ENCODE peak calls at places on chromosome 9, in ten cellular contexts. J is transverse colon, X is SK-N-SH, Z is GM23338, S is HepG2, H is sigmoid colon, K is breast epithelium, B is upper lobe of left lung, M is stomach, L is GM12891. G is an unnamed sample.

GRCh38 chr9:75108571-75108970 is 20.3 kb downstream of the OSTF1 start:
- DNase-seq in J (peak; percentile 39), X (no peak), Z (no peak), S (no peak), H (peak; percentile 75), K (no peak), B (peak; percentile 79), M (peak; percentile 49), L (no peak), G (no peak)

GRCh38 chr9:35608221-35608620 is 3.2 kb downstream of the TESK1 start:
- DNase-seq in J (no peak), X (no peak), Z (no peak), S (no peak), H (no peak), K (no peak), B (no peak), M (no peak), L (no peak), G (no peak)

GRCh38 chr9:86298873-86299272 is 16.5 kb upstream of the ISCA1 start:
- DNase-seq in J (no peak), X (no peak), Z (no peak), S (no peak), H (no peak), K (no peak), B (no peak), M (no peak), L (no peak), G (no peak)

GRCh38 chr9:29208670-29209069 is 1635.4 kb upstream of the C9orf72 start:
- DNase-seq in J (no peak), X (no peak), Z (peak; percentile 6), S (no peak), H (no peak), K (no peak), B (no peak), M (no peak), L (no peak), G (no peak)

GRCh38 chr9:135589596-135590485 is 28.3 kb downstream of the PAEP start:
- DNase-seq in J (no peak), X (no peak), Z (no peak), S (no peak), H (peak; percentile 44), K (no peak), B (no peak), M (peak; percentile 19), L (no peak), G (no peak)

GRCh38 chr9:133505186-133505830 is 19.5 kb downstream of the MYMK start:
- DNase-seq in J (no peak), X (peak; percentile 36), Z (no peak), S (no peak), H (no peak), K (no peak), B (no peak), M (no peak), L (no peak), G (no peak)

GRCh38 chr9:12680341-12680740 is 12.8 kb upstream of the TYRP1 start:
- DNase-seq in J (no peak), X (no peak), Z (peak; percentile 67), S (no peak), H (no peak), K (no peak), B (no peak), M (no peak), L (no peak), G (no peak)

GRCh38 chr9:93601063-93601462 is 24.7 kb downstream of the PHF2 start:
- DNase-seq in J (no peak), X (no peak), Z (no peak), S (no peak), H (no peak), K (no peak), B (no peak), M (no peak), L (no peak), G (no peak)

GRCh38 chr9:33139421-33140228 is 27.5 kb downstream of the B4GALT1 start:
- DNase-seq in J (peak; percentile 62), X (no peak), Z (no peak), S (peak; percentile 88), H (peak; percentile 93), K (peak; percentile 39), B (peak; percentile 49), M (peak; percentile 35), L (no peak), G (no peak)

GRCh38 chr9:91837982-91838731 is 111.9 kb downstream of the ROR2 start:
- DNase-seq in J (peak; percentile 75), X (no peak), Z (no peak), S (no peak), H (peak; percentile 85), K (no peak), B (peak; percentile 78), M (peak; percentile 85), L (no peak), G (no peak)

GRCh38 chr9:15873573-15874177 is 320.8 kb downstream of the CCDC171 start:
- DNase-seq in J (no peak), X (peak; percentile 35), Z (peak; percentile 65), S (peak; percentile 33), H (no peak), K (no peak), B (no peak), M (no peak), L (no peak), G (peak; percentile 5)

GRCh38 chr9:98602839-98603238 is 105.9 kb downstream of the GABBR2 start:
- DNase-seq in J (no peak), X (no peak), Z (no peak), S (no peak), H (no peak), K (no peak), B (no peak), M (no peak), L (no peak), G (no peak)

GRCh38 chr9:112446518-112446917 is 40.1 kb upstream of the KIAA1958 start:
- DNase-seq in J (no peak), X (no peak), Z (no peak), S (no peak), H (no peak), K (no peak), B (no peak), M (no peak), L (no peak), G (no peak)

GRCh38 chr9:37678789-37679273 is 28.1 kb downstream of the FRMPD1 start:
- DNase-seq in J (no peak), X (no peak), Z (peak; percentile 16), S (peak; percentile 6), H (no peak), K (no peak), B (no peak), M (no peak), L (no peak), G (no peak)

GRCh38 chr9:134732392-134733110 is 90.9 kb downstream of the COL5A1 start:
- DNase-seq in J (no peak), X (no peak), Z (no peak), S (no peak), H (peak; percentile 88), K (no peak), B (no peak), M (no peak), L (no peak), G (no peak)

DNA sequence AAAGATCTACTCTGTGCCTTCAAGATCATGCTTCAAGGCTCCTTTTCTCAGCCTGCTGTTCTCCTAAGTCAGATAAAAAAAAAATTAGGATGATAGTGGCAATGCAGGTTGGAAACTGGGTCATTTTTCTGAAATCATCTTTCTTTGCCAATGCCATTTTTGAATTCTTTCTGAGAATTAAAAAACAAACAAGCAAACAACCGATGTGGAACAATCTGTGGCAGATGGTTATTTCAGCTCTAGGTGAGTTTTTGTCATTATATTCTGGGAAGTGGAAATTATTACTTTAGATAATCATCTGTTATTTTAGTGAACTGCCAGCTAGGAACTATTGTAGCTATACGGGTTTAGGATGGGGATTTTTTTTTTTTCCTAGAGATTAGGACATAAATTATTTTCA is 129.7 kb downstream of the NTRK2 start:
- DNase-seq in J (no peak), X (no peak), Z (no peak), S (no peak), H (no peak), K (no peak), B (no peak), M (no peak), L (no peak), G (no peak)
- TF ChIP-seq POLR2AphosphoS5 in J (no peak), X (no peak), Z (no peak), S (no peak), H (no peak), K (no peak), B (no peak), M (no peak), L (no peak), G (no peak)

GRCh38 chr9:127814619-127815511 is 12.2 kb downstream of the FPGS start:
- DNase-seq in J (no peak), X (peak; percentile 21), Z (no peak), S (no peak), H (no peak), K (no peak), B (no peak), M (no peak), L (no peak), G (no peak)
- TF ChIP-seq POLR2AphosphoS5 in J (no peak), X (no peak), Z (no peak), S (no peak), H (no peak), K (no peak), B (no peak), M (no peak), L (no peak), G (no peak)

GRCh38 chr9:34501889-34502425 is 20.8 kb downstream of the ENHO start:
- DNase-seq in J (peak; percentile 24), X (no peak), Z (peak; percentile 51), S (peak; percentile 83), H (peak; percentile 89), K (peak; percentile 86), B (peak; percentile 55), M (peak; percentile 61), L (no peak), G (no peak)
- TF ChIP-seq POLR2AphosphoS5 in J (peak; percentile 46), X (no peak), Z (no peak), S (no peak), H (peak; percentile 77), K (no peak), B (no peak), M (peak; percentile 16), L (no peak), G (no peak)

GRCh38 chr9:2704504-2704903 is 12.8 kb upstream of the KCNV2 start:
- DNase-seq in J (no peak), X (no peak), Z (no peak), S (no peak), H (no peak), K (no peak), B (no peak), M (no peak), L (no peak), G (no peak)

GRCh38 chr9:2711716-2712115 is 5.6 kb upstream of the KCNV2 start:
- DNase-seq in J (no peak), X (no peak), Z (no peak), S (no peak), H (no peak), K (no peak), B (no peak), M (no peak), L (no peak), G (no peak)

DNA sequence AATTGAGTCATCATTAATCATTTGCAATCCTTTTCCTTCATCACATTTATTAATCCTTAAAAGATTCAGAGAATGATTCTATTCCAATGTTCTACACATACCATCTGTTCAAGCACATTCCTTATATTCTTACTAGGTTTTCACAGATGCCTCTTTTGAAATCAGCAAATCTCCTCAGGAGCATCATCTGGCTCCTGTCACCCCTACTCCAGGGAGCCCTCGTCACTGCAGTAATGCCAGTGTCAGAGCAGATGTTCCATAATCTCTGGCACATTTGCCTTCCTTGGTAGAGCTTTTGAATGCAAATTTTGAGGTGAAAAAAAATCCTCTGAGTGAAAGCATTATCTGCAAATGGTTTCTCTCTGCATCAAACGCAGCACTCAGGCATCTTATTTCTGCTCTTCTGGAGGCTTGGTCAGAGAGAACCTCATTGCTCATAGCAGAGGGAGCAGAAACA is 7.6 kb upstream of the KCNV2 start:
- DNase-seq in J (no peak), X (peak; percentile 73), Z (no peak), S (no peak), H (no peak), K (no peak), B (no peak), M (no peak), L (no peak), G (no peak)
- TF ChIP-seq POLR2AphosphoS5 in J (no peak), X (no peak), Z (no peak), S (no peak), H (no peak), K (no peak), B (no peak), M (no peak), L (no peak), G (no peak)